ENCODE peak calls at places on chromosomes 5 and 9, in four cellular contexts. S, K, J and G are unnamed samples.

GRCh38 chr9:19618816-19619215 is 170.0 kb downstream of the SLC24A2 start:
- DNase-seq in S (no peak), K (no peak), J (no peak), G (no peak)

GRCh38 chr9:137975527-137975913 is 97.9 kb downstream of the CACNA1B start:
- DNase-seq in S (no peak), K (no peak), J (no peak), G (no peak)

GRCh38 chr5:125484272-125485002 is 738.0 kb upstream of the ZNF608 start:
- DNase-seq in S (peak), K (peak), J (peak), G (no peak)

GRCh38 chr9:70013598-70014196 is 30.0 kb upstream of the MAMDC2 start:
- DNase-seq in S (no peak), K (peak), J (peak), G (no peak)

GRCh38 chr9:16986441-16987387 is 116.2 kb upstream of the BNC2 start:
- DNase-seq in S (no peak), K (peak), J (no peak), G (no peak)

GRCh38 chr5:173968154-173968553 is 20.8 kb upstream of the C5orf47 start:
- DNase-seq in S (peak), K (no peak), J (no peak), G (no peak)

GRCh38 chr5:155629597-155629996 is 616.0 kb downstream of the KIF4B start:
- DNase-seq in S (no peak), K (no peak), J (no peak), G (no peak)

GRCh38 chr5:77163453-77163852 is 47.0 kb upstream of the PDE8B start:
- DNase-seq in S (no peak), K (no peak), J (no peak), G (no peak)

GRCh38 chr9:35835216-35835604 is 6.2 kb downstream of the TMEM8B start:
- DNase-seq in S (peak), K (peak), J (peak), G (no peak)

GRCh38 chr9:134987906-134988700 is 70.4 kb upstream of the FCN1 start:
- DNase-seq in S (no peak), K (no peak), J (no peak), G (no peak)

GRCh38 chr5:80755634-80756033 is 100.9 kb upstream of the DHFR start:
- DNase-seq in S (peak), K (no peak), J (no peak), G (peak)

GRCh38 chr9:119333507-119334229 is 35.6 kb downstream of the BRINP1 start:
- DNase-seq in S (no peak), K (no peak), J (no peak), G (no peak)

GRCh38 chr5:127031147-127031862 is 947 bp upstream of the MARCHF3 start:
- DNase-seq in S (peak), K (no peak), J (no peak), G (peak)

GRCh38 chr9:4421847-4422246 is 68.4 kb upstream of the SLC1A1 start:
- DNase-seq in S (no peak), K (no peak), J (peak), G (no peak)

GRCh38 chr9:4420351-4420750 is 69.9 kb upstream of the SLC1A1 start:
- DNase-seq in S (no peak), K (no peak), J (peak), G (no peak)

GRCh38 chr9:4424038-4424437 is 66.2 kb upstream of the SLC1A1 start:
- DNase-seq in S (no peak), K (no peak), J (no peak), G (no peak)

GRCh38 chr9:4423207-4423610 is 67.1 kb upstream of the SLC1A1 start:
- DNase-seq in S (peak), K (no peak), J (no peak), G (no peak)

DNA sequence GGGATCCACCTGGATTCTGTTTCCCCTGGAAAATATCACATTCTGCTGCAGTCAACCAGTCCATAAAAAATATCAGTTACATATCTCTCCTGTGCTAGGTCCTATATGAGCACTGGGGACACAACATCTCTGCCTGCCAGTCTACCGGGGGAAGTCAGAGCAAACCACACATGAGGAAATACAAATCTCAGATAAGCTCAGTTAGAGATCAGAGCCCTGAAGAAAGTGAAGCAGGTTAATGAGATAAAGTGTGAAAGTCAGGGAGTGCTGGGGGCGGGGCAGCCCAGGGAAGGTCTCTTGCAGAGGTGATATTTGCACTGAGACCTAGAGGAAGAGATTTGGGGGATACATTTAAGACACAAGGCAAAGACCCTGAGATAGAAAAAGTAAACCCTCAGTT is 67.8 kb upstream of the SLC1A1 start:
- DNase-seq in S (no peak), K (no peak), J (no peak), G (no peak)
- TF ChIP-seq EZH2phosphoT487 in S (no peak), K (no peak), J (no peak), G (no peak)

GRCh38 chr5:132089363-132089762 is 15.8 kb downstream of the CSF2 start:
- DNase-seq in S (no peak), K (no peak), J (no peak), G (no peak)
- H3K27ac ChIP-seq in S (no peak), K (no peak), J (peak), G (no peak)

DNA sequence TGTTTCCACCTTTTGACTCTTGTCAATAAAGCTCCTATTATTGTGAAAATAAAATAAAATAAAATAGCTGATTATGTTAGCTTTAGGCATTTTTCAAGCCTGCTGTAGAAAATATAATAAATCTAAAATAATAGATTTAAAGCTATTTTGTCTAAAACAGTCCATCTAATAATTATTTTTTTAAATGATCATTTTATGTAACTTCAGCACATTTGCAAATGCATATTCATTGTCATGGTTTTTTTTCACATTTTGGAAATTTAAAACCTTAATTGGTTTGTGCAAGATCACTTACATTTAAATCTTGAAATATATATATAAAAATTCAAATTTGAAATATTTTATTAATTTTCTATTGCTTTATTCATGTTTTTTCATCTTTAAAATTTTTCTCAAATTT is 159.8 kb downstream of the ADGRV1 start:
- DNase-seq in S (no peak), K (no peak), J (no peak), G (no peak)
- TF ChIP-seq EZH2phosphoT487 in S (no peak), K (no peak), J (no peak), G (no peak)

DNA sequence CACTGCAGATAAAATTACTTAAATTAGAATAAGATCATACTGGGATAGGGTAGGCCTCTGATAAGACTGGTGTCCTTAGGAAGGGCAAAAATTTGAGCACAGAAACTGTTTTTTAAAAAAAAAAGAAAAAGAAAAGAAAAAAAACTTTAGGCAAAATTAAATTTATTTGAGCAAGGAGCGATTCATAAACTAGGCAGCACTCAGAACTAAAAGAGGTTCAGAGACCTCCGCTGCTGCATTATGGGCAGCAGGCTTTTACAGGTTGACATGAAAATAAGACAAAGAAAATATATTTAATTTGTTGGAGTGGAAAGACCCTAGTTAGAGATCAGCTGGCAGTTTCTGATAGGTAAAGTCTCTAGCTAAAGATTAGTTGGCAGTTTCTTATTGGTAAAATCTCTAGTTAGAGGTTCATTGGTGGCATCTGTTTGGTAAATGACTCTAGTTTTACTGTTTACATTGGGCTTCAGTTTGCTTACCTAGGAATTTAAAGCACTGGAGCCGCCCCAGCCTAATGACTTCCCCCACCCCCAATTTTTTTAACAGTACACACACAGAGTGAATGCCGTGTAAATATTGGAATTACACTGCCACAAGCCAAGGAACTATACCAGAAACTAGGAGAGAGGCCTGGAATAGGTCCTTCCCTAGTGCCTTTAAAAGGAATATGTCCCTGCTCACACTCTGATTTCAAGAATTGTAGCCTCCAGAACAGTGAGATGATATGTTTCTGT is 4.5 kb upstream of the PLPP6 start:
- DNase-seq in S (no peak), K (no peak), J (no peak), G (no peak)
- H3K27ac ChIP-seq in S (no peak), K (no peak), J (peak), G (no peak)

GRCh38 chr5:151659001-151659754 is 27.5 kb downstream of the SPARC start:
- DNase-seq in S (peak), K (peak), J (peak), G (peak)
- TF ChIP-seq EZH2phosphoT487 in S (no peak), K (no peak), J (no peak), G (no peak)

DNA sequence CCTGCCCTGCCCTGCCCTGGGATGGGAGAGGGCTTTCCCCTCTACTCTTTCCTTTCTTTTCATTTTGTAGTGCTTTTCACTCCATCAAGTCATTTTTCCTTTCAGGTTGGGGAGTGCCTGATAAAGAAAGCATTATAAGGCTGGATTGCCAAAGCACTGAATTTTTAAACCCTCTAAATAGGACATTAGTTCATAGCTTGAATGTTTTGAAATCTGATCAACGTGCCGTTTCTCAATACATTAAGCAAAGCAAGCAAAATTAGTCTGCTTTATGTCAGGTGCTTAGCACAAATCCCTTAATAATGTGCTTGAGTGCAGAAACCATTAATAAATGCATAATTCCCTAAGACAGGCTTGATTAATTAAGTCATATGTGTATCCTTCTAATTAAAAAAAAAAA is 233.9 kb downstream of the TLE1 start:
- DNase-seq in S (no peak), K (no peak), J (no peak), G (no peak)
- H3K27ac ChIP-seq in S (no peak), K (no peak), J (no peak), G (no peak)